ENCODE peak calls at places on chromosomes 7 and 10, in four cellular contexts. H, F, L and C are unnamed samples.

GRCh38 chr10:70575874-70576802 is 26.4 kb downstream of the PRF1 start:
- DNase-seq in L (no peak), H (peak; percentile 41), F (peak; percentile 60), C (no peak)

GRCh38 chr10:75432176-75432575 is 752 bp downstream of the LRMDA start:
- DNase-seq in L (no peak), H (no peak), F (no peak), C (no peak)

GRCh38 chr7:114976666-114977065 is 54.8 kb downstream of the MDFIC start:
- DNase-seq in F (no peak), L (no peak), H (no peak), C (no peak)

GRCh38 chr10:29714096-29714874 is 79.5 kb upstream of the SVIL start:
- DNase-seq in L (peak; percentile 84), F (no peak), H (peak; percentile 79), C (peak; percentile 50)

GRCh38 chr10:73907841-73908517 is 3.0 kb upstream of the PLAU start:
- DNase-seq in F (no peak), H (peak; percentile 85), L (peak; percentile 76), C (peak; percentile 51)

GRCh38 chr10:102603946-102604345 is 40.3 kb upstream of the TRIM8 start:
- DNase-seq in L (no peak), F (no peak), H (no peak), C (no peak)

GRCh38 chr10:133379152-133379800 is at the start of gene PAOX:
- DNase-seq in F (peak; percentile 74), H (no peak), L (peak; percentile 72), C (peak; percentile 36)

GRCh38 chr7:5633161-5634106 is 148.0 kb downstream of the RNF216 start:
- DNase-seq in L (no peak), H (no peak), F (no peak), C (no peak)

GRCh38 chr7:142614116-142614515 is 135.2 kb upstream of the PRSS1 start:
- DNase-seq in L (no peak), F (no peak), H (no peak), C (no peak)

GRCh38 chr7:75776295-75776971 is 4.4 kb upstream of the CCL26 start:
- DNase-seq in H (peak; percentile 87), L (peak; percentile 72), F (peak; percentile 86), C (peak; percentile 17)

GRCh38 chr10:89332092-89332633 is 4.4 kb downstream of the IFIT3 start:
- DNase-seq in F (peak; percentile 48), L (no peak), H (peak; percentile 75), C (no peak)

GRCh38 chr10:117983961-117984360 is 62.8 kb downstream of the RAB11FIP2 start:
- DNase-seq in H (no peak), F (no peak), L (no peak), C (no peak)